ENCODE peak calls at places on chromosomes 6 and 20, in four cellular contexts. T, A, M and I are unnamed samples.

GRCh38 chr6:113512581-113512980 is 344.6 kb upstream of the MARCKS start:
- DNase-seq in M (no peak), A (no peak), T (no peak), I (no peak)

GRCh38 chr20:8722277-8722928 is 346.5 kb upstream of the PLCB4 start:
- DNase-seq in M (no peak), A (peak), T (peak), I (peak)

GRCh38 chr20:3980260-3981131 is 34.9 kb downstream of the RNF24 start:
- DNase-seq in A (no peak), T (peak), M (peak), I (no peak)

GRCh38 chr6:1498491-1499113 is 109.2 kb downstream of the FOXF2 start:
- DNase-seq in A (no peak), M (no peak), T (no peak), I (no peak)

GRCh38 chr20:15200139-15200538 is 862.7 kb upstream of the FLRT3 start:
- DNase-seq in M (no peak), A (no peak), T (no peak), I (no peak)

GRCh38 chr6:163356324-163356723 is 58.2 kb upstream of the QKI start:
- DNase-seq in A (no peak), M (peak), T (peak), I (no peak)

GRCh38 chr6:110039364-110039995 is 61.4 kb downstream of the GPR6 start:
- DNase-seq in T (peak), A (peak), M (peak), I (peak)

GRCh38 chr6:153001767-153002612 is 519 bp downstream of the MTRF1L start:
- DNase-seq in T (no peak), M (no peak), A (no peak), I (no peak)

GRCh38 chr20:53857723-53858236 is 212.6 kb downstream of the BCAS1 start:
- DNase-seq in T (peak), M (peak), A (no peak), I (no peak)

GRCh38 chr20:43409041-43409913 is 48.4 kb upstream of the SRSF6 start:
- DNase-seq in A (peak), T (peak), M (no peak), I (peak)

GRCh38 chr6:41092421-41093140 is 19.8 kb downstream of the NFYA start:
- DNase-seq in A (no peak), M (no peak), T (peak), I (no peak)

GRCh38 chr20:31475032-31475431 is at the start of the genes DEFB124 and REM1:
- DNase-seq in A (no peak), M (peak), T (no peak), I (peak)

GRCh38 chr20:1225263-1225728 is 548 bp upstream of the RAD21L1 start:
- DNase-seq in M (peak), T (no peak), A (no peak), I (no peak)

GRCh38 chr6:12525276-12525675 is 191.3 kb upstream of the PHACTR1 start:
- DNase-seq in M (no peak), A (no peak), T (no peak), I (no peak)

GRCh38 chr6:31139599-31139998 is 733 bp upstream of the PSORS1C2 start:
- DNase-seq in T (peak), A (no peak), M (no peak), I (no peak)

GRCh38 chr6:116954335-116954734 is 77.3 kb downstream of the RFX6 start:
- DNase-seq in A (no peak), M (no peak), T (no peak), I (no peak)

GRCh38 chr6:26629373-26629772 is 30.2 kb downstream of the ZNF322 start:
- DNase-seq in A (no peak), T (no peak), M (no peak), I (no peak)

GRCh38 chr6:47103931-47104330 is 61.8 kb upstream of the ADGRF1 start:
- DNase-seq in T (peak), M (no peak), A (no peak), I (no peak)

GRCh38 chr20:40189621-40190020 is 499.4 kb downstream of the MAFB start:
- DNase-seq in A (no peak), T (peak), M (no peak), I (no peak)

GRCh38 chr20:760751-761417 is 7.4 kb downstream of the SLC52A3 start:
- DNase-seq in A (peak), M (no peak), T (peak), I (peak)

GRCh38 chr20:57922701-57923100 is 212.9 kb upstream of the PMEPA1 start:
- DNase-seq in A (no peak), T (no peak), M (no peak), I (no peak)

GRCh38 chr20:2946988-2947961 is 74.0 kb downstream of the PTPRA start:
- DNase-seq in T (peak), M (no peak), A (no peak), I (no peak)

GRCh38 chr20:8693709-8694108 is 375.2 kb upstream of the PLCB4 start:
- DNase-seq in T (peak), A (no peak), M (no peak), I (no peak)

GRCh38 chr6:1136856-1137255 is 175.0 kb upstream of the FOXQ1 start:
- DNase-seq in T (no peak), M (no peak), A (no peak), I (no peak)

GRCh38 chr20:46826343-46826984 is 68.2 kb upstream of the EYA2 start:
- DNase-seq in M (no peak), T (no peak), A (no peak), I (no peak)

GRCh38 chr20:4962257-4962855 is 39.0 kb downstream of the SLC23A2 start:
- DNase-seq in T (peak), M (no peak), A (no peak), I (no peak)

GRCh38 chr6:133083248-133083967 is 157.7 kb upstream of the EYA4 start:
- DNase-seq in T (no peak), A (no peak), M (no peak), I (no peak)

GRCh38 chr6:27889628-27890315 is 22.4 kb downstream of the OR2B2 start:
- DNase-seq in M (no peak), T (no peak), A (peak), I (no peak)

GRCh38 chr6:13407368-13407708 is 79.0 kb upstream of the TBC1D7 start:
- DNase-seq in T (no peak), A (no peak), M (no peak), I (no peak)

GRCh38 chr6:134029495-134030455 is 22.6 kb downstream of the SLC2A12 start:
- DNase-seq in T (peak), M (no peak), A (no peak), I (no peak)

DNA sequence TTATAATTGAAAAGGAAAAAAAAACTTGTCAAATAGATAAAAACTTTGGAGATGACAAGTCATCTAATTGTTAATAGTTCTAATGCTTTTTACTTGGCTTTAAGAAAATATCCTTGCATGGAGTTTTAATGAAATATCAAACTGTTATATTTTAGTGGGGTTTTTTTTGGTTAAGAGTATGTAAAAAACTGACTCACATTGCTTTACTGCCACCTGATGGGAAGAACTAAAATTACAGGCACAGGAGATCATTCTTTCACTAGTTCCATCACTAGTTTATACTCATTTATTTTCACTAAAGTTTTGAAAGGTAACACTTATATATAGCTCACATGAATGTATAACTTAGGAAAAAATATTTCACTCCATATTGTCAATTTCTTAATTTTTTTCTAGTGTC is 309.1 kb downstream of the LMBRD1 start:
- DNase-seq in T (no peak), M (no peak), A (no peak), I (no peak)
- TF ChIP-seq CTCF in T (no peak), M (no peak), A (peak), I (peak)

DNA sequence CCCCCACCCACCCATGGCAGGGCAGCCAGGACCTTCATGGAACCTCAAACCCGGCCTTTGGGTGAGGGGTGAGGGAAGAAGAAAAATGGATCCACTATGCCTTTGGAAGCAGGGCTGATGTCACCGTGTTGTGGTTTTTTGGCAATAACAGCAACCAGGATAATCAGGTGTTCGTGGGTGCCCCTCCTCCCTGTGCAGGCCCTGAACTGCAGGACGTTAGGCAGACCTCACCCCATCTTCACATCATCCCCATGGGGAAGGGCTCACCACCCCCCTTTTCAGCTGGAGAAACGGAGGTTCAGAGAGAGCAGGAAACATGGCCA is 3.6 kb downstream of the GABRR2 start:
- DNase-seq in A (no peak), M (no peak), T (no peak), I (no peak)
- TF ChIP-seq CTCF in A (no peak), M (no peak), T (no peak), I (no peak)

DNA sequence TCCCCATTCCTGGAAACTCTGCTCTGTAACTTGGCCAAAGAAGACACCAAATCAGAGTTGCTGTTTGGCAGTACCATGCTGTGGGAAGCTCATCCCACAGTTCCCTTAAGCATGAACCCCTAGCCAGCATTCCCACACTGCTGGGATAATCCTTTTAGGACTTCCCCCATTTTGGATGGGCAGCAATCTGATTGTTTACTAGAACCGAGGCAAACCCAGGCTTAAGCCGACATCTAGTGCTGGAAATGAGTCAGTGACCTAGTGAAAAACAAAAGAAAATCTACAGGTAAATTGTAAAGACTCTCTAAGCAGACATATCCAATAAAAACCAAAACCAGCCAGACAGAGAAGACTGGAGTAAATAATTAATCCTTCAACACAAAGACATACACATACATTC is 5.2 kb downstream of the DNAH8 start:
- DNase-seq in T (peak), M (no peak), A (peak), I (no peak)
- TF ChIP-seq CTCF in T (peak), M (no peak), A (peak), I (no peak)

GRCh38 chr20:37758332-37758731 is 64.5 kb downstream of the CTNNBL1 start:
- DNase-seq in M (no peak), T (no peak), A (no peak), I (peak)
- TF ChIP-seq CTCF in M (no peak), T (peak), A (peak), I (no peak)

GRCh38 chr20:49965781-49966304 is 16.9 kb upstream of the SNAI1 start:
- DNase-seq in A (no peak), T (no peak), M (no peak), I (no peak)

GRCh38 chr20:49969946-49970345 is 12.8 kb upstream of the SNAI1 start:
- DNase-seq in A (no peak), M (no peak), T (no peak), I (no peak)

GRCh38 chr20:49961413-49961812 is 21.4 kb upstream of the SNAI1 start:
- DNase-seq in A (no peak), T (no peak), M (no peak), I (no peak)

GRCh38 chr20:49969234-49969633 is 13.5 kb upstream of the SNAI1 start:
- DNase-seq in M (no peak), T (no peak), A (no peak), I (no peak)

GRCh38 chr20:49964964-49965780 is 17.6 kb upstream of the SNAI1 start:
- DNase-seq in A (peak), T (peak), M (peak), I (peak)
- TF ChIP-seq CTCF in A (peak), T (peak), M (peak), I (peak)

DNA sequence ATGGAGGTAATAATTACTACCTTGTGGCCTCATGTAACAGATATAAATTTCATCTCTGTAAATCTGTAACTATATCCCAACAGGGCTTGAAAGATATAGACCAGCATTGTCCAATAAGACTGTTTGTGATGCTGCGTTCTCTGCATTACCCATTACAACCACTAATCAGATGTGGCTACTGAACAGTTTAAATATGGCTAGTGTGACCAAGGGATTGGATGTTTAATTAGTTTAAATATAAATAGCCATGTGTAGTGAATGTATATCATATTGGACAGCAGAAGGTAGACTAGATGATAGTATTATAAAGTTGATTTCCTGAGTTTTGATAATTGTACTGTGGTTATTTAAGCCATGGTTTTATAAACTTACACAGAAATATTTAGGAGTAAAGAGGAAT is 27.8 kb upstream of the JAG1 start:
- DNase-seq in A (no peak), M (no peak), T (no peak), I (no peak)
- TF ChIP-seq CTCF in A (peak), M (no peak), T (no peak), I (peak)

GRCh38 chr20:23507346-23507745 is 16.4 kb downstream of the CST8 start:
- DNase-seq in A (no peak), T (no peak), M (no peak), I (no peak)
- TF ChIP-seq CTCF in A (no peak), T (no peak), M (no peak), I (no peak)

GRCh38 chr6:37489697-37490336 is 9.9 kb downstream of the CCDC167 start:
- DNase-seq in M (peak), T (no peak), A (no peak), I (no peak)
- TF ChIP-seq CTCF in M (peak), T (peak), A (peak), I (no peak)

DNA sequence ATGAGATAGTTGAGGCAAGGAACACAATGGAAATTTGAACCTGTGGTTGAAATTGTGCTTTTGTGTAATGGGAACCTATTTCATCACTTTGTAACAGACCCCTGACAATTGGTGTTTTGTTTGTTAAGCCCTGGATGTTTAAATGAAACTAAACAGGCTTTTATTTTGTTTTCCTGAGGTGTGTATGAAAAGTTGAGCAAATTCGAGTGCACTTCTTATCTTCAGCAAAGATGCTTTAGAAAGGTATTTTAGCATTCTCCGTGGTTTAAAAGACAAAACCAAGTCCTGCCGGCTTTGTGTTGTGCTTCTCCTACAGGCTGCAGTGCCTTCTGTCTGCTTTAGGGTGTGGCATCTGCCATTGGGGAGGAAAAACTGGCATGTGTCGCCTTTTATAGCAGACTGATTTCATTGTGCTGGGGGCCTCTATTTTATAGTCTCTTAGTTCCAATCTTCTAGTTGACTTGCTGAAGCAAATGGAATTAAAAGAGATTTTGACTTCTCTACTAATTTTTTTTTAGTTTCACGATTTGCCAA is 2.2 kb upstream of the ARID1B start:
- DNase-seq in T (no peak), M (no peak), A (no peak), I (peak)
- TF ChIP-seq CTCF in T (no peak), M (no peak), A (no peak), I (no peak)